ENCODE peak calls at places on chromosomes 1 and 21, in four cellular contexts. D is ovary; Q is CD4-positive, CD25-positive, alpha-beta regulatory T cell; Z is colonic mucosa. H is an unnamed sample.

GRCh38 chr1:5575396-5576110 is 416.7 kb downstream of the NPHP4 start:
- DNase-seq in D (no peak), Q (no peak), Z (peak), H (peak)

GRCh38 chr1:89516055-89516454 is 8.6 kb upstream of the LRRC8B start:
- DNase-seq in D (no peak), Q (no peak), Z (no peak), H (no peak)

GRCh38 chr1:15345711-15346355 is 63.9 kb upstream of the EFHD2 start:
- DNase-seq in D (no peak), Q (peak), Z (peak), H (peak)

GRCh38 chr1:151970128-151970527 is 23.5 kb downstream of the S100A10 start:
- DNase-seq in D (no peak), Q (no peak), Z (no peak), H (no peak)

GRCh38 chr1:161177112-161177935 is at the start of gene B4GALT3:
- DNase-seq in D (peak), Q (peak), Z (peak), H (peak)

GRCh38 chr1:111852216-111852615 is 96.5 kb downstream of the DDX20 start:
- DNase-seq in D (no peak), Q (no peak), Z (no peak), H (no peak)

GRCh38 chr1:225343618-225344017 is 84.2 kb downstream of the LBR start:
- DNase-seq in D (no peak), Q (no peak), Z (no peak), H (no peak)

GRCh38 chr1:176601358-176601757 is 138.4 kb downstream of the PAPPA2 start:
- DNase-seq in D (no peak), Q (no peak), Z (no peak), H (no peak)

GRCh38 chr1:165898837-165899236 is 71.4 kb downstream of the UCK2 start:
- DNase-seq in D (no peak), Q (no peak), Z (no peak), H (no peak)

GRCh38 chr21:37868896-37869295 is 47.4 kb downstream of the KCNJ6 start:
- DNase-seq in D (no peak), Q (no peak), Z (no peak), H (no peak)

GRCh38 chr1:204599098-204599497 is 82.9 kb downstream of the MDM4 start:
- DNase-seq in D (no peak), Q (no peak), Z (no peak), H (no peak)

GRCh38 chr1:99481391-99481996 is 164.4 kb upstream of the PALMD start:
- DNase-seq in D (no peak), Q (no peak), Z (peak), H (no peak)

GRCh38 chr1:226382030-226382429 is 25.9 kb downstream of the PARP1 start:
- DNase-seq in D (no peak), Q (no peak), Z (no peak), H (no peak)

GRCh38 chr1:67190942-67191341 is 24.7 kb downstream of the IL23R start:
- DNase-seq in D (no peak), Q (no peak), Z (no peak), H (no peak)

GRCh38 chr21:19704832-19705231 is 1293.4 kb upstream of the NCAM2 start:
- DNase-seq in D (no peak), Q (no peak), Z (no peak), H (no peak)

GRCh38 chr1:21302747-21303715 is 12.8 kb upstream of the ECE1 start:
- DNase-seq in D (no peak), Q (no peak), Z (peak), H (no peak)

GRCh38 chr1:19884312-19884711 is 2.1 kb downstream of the OTUD3 start:
- DNase-seq in D (no peak), Q (no peak), Z (no peak), H (no peak)

GRCh38 chr1:48750089-48750488 is 26.6 kb downstream of the BEND5 start:
- DNase-seq in D (no peak), Q (no peak), Z (no peak), H (no peak)

GRCh38 chr1:1168451-1169411 is 4.9 kb upstream of the TTLL10 start:
- DNase-seq in D (no peak), Q (no peak), Z (peak), H (no peak)

GRCh38 chr1:221886311-221887090 is 144.6 kb upstream of the DUSP10 start:
- DNase-seq in D (no peak), Q (no peak), Z (no peak), H (no peak)

GRCh38 chr1:167465751-167466150 is 52.6 kb downstream of the CD247 start:
- DNase-seq in D (no peak), Q (no peak), Z (no peak), H (no peak)

GRCh38 chr21:43880111-43880985 is 15.3 kb downstream of the AGPAT3 start:
- DNase-seq in D (no peak), Q (no peak), Z (no peak), H (peak)

GRCh38 chr1:28553229-28553930 is 495 bp downstream of the TRNAU1AP start:
- DNase-seq in D (peak), Q (no peak), Z (peak), H (peak)

GRCh38 chr1:232292818-232293217 is 337.1 kb downstream of the SIPA1L2 start:
- DNase-seq in D (no peak), Q (no peak), Z (no peak), H (no peak)

GRCh38 chr1:246294263-246294662 is 212.8 kb downstream of the SMYD3 start:
- DNase-seq in D (no peak), Q (no peak), Z (no peak), H (no peak)

GRCh38 chr1:84704872-84705426 is 14.7 kb upstream of the SSX2IP start:
- DNase-seq in D (no peak), Q (no peak), Z (no peak), H (no peak)

GRCh38 chr1:221031890-221032222 is 152.6 kb downstream of the HLX start:
- DNase-seq in D (no peak), Q (no peak), Z (no peak), H (no peak)

GRCh38 chr1:187549540-187549939 is 720.8 kb downstream of the PLA2G4A start:
- DNase-seq in D (no peak), Q (no peak), Z (no peak), H (no peak)

GRCh38 chr1:111320066-111320879 is 29.6 kb downstream of the CHIA start:
- DNase-seq in D (no peak), Q (no peak), Z (no peak), H (no peak)

GRCh38 chr1:154155282-154155681 is 409 bp upstream of the NUP210L start:
- DNase-seq in D (no peak), Q (no peak), Z (no peak), H (no peak)

GRCh38 chr1:25028910-25029599 is 99.0 kb upstream of the RUNX3 start:
- DNase-seq in D (no peak), Q (no peak), Z (no peak), H (no peak)

GRCh38 chr1:200971955-200972711 is 51.4 kb downstream of the KIF21B start:
- DNase-seq in D (peak), Q (peak), Z (peak), H (peak)

GRCh38 chr1:174247472-174247871 is 88.2 kb downstream of the RABGAP1L start:
- DNase-seq in D (no peak), Q (no peak), Z (no peak), H (no peak)

GRCh38 chr1:241114699-241115233 is 242.2 kb downstream of the RGS7 start:
- DNase-seq in D (no peak), Q (no peak), Z (no peak), H (no peak)

GRCh38 chr1:47459263-47459788 is 21.5 kb downstream of the FOXD2 start:
- DNase-seq in D (no peak), Q (no peak), Z (no peak), H (no peak)

GRCh38 chr1:47456250-47456649 is 18.4 kb downstream of the FOXD2 start:
- DNase-seq in D (no peak), Q (no peak), Z (no peak), H (no peak)

GRCh38 chr1:47460456-47460855 is 22.6 kb downstream of the FOXD2 start:
- DNase-seq in D (no peak), Q (no peak), Z (no peak), H (no peak)

GRCh38 chr1:47465605-47466004 is 27.8 kb downstream of the FOXD2 start:
- DNase-seq in D (no peak), Q (no peak), Z (no peak), H (no peak)

DNA sequence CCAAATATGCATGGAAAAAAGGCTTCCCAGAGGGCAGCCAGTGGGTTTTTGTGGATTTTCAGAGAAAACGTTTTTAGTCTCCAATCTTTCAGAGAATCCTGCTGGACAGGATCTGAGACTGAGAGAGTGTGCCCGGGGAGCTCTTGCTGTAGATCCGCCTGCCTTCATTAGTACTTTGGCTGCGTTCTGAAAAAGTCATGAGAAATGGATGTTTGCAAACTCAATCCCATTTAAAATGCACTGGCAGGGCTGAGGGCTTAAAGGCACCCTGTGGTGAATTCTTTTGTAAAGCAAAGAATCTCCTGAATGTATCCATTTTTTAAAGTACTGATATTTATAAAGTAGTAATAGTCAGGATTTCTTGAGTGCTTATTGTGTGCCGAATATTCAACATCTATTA is 22.2 kb downstream of the FOXD2 start:
- DNase-seq in D (no peak), Q (no peak), Z (no peak), H (no peak)
- H3K4me3 ChIP-seq in D (no peak), Q (no peak), Z (no peak), H (no peak)

GRCh38 chr1:234887026-234887910 is 241.4 kb downstream of the TOMM20 start:
- DNase-seq in D (peak), Q (no peak), Z (no peak), H (no peak)
- H3K27ac ChIP-seq in D (peak), Q (no peak), Z (no peak), H (peak)

GRCh38 chr1:45206808-45207624 is 611 bp upstream of the ZSWIM5 start:
- DNase-seq in D (peak), Q (no peak), Z (peak), H (no peak)

GRCh38 chr1:45205910-45206721 is at the start of gene ZSWIM5:
- DNase-seq in D (peak), Q (peak), Z (peak), H (peak)

GRCh38 chr1:45200435-45200834 is 6.0 kb downstream of the ZSWIM5 start:
- DNase-seq in D (no peak), Q (no peak), Z (no peak), H (no peak)

GRCh38 chr1:45200906-45201500 is 5.4 kb downstream of the ZSWIM5 start:
- DNase-seq in D (no peak), Q (no peak), Z (no peak), H (no peak)

GRCh38 chr1:45205000-45205909 is 1.1 kb downstream of the ZSWIM5 start:
- DNase-seq in D (peak), Q (no peak), Z (peak), H (peak)
- H3K4me3 ChIP-seq in D (peak), Q (peak), Z (peak), H (peak)

GRCh38 chr1:27513521-27513920 is 23.6 kb upstream of the WASF2 start:
- DNase-seq in D (no peak), Q (no peak), Z (no peak), H (no peak)

GRCh38 chr1:27517305-27517704 is 27.3 kb upstream of the WASF2 start:
- DNase-seq in D (no peak), Q (no peak), Z (peak), H (no peak)

GRCh38 chr1:27513958-27514357 is 24.0 kb upstream of the WASF2 start:
- DNase-seq in D (no peak), Q (no peak), Z (no peak), H (no peak)

GRCh38 chr1:27517907-27518718 is 28.1 kb upstream of the WASF2 start:
- DNase-seq in D (no peak), Q (no peak), Z (peak), H (peak)

DNA sequence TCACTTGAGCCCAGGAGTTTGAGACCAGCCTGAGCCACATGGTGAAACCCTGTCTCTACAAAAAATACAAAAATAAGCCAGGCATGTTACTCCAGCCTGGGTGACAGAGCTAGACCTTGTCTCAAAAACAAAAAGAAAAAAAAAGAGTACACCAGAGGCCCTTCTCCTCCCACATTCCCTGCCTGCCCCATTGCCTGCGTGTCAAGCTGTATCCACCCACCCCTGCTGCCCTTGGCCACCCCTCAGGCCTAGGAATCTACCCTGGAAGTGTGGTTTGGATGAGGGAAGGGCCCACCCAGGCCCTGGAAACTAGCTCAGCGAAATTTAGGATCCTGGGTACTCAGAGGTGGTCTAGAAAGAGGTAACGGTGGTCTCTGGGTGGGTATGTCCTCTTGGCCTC is 25.7 kb upstream of the WASF2 start:
- DNase-seq in D (no peak), Q (no peak), Z (no peak), H (no peak)
- H3K27ac ChIP-seq in D (no peak), Q (no peak), Z (no peak), H (no peak)

DNA sequence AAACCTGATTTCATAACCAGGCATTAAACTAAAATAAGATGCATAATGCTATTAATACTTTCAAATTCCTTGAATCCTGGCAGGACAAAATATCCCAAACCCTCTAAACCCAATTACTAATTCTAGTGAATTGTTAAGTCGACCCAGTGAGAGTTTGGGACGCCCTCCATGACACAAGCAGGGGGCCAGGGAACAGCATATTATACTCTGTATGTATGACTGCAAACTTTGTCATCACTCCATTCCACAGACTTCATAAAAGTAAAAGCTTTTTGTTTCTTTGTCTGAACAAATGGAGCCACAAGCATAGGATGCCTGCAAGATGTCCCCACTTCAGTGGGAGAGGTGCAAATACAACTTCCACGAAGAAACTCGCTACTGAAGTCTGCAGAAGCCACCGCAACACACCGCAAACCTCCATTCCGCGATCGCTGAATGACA is 1.2 kb downstream of the TP53BP2 start:
- DNase-seq in D (no peak), Q (peak), Z (no peak), H (no peak)
- H3K4me3 ChIP-seq in D (peak), Q (peak), Z (peak), H (peak)

GRCh38 chr1:42739753-42740700 is at the start of gene CLDN19:
- DNase-seq in D (no peak), Q (no peak), Z (no peak), H (no peak)

GRCh38 chr1:42742141-42742540 is 2.1 kb upstream of the CLDN19 start:
- DNase-seq in D (no peak), Q (no peak), Z (no peak), H (no peak)

GRCh38 chr1:42742617-42743301 is 2.7 kb upstream of the CLDN19 start:
- DNase-seq in D (no peak), Q (no peak), Z (no peak), H (no peak)

GRCh38 chr1:42741706-42742105 is 1.7 kb upstream of the CLDN19 start:
- DNase-seq in D (no peak), Q (no peak), Z (no peak), H (no peak)

GRCh38 chr1:42740756-42741580 is 932 bp upstream of the CLDN19 start:
- DNase-seq in D (no peak), Q (no peak), Z (no peak), H (no peak)
- H3K27ac ChIP-seq in D (no peak), Q (no peak), Z (no peak), H (no peak)

GRCh38 chr1:2476066-2476999 is at the start of gene PLCH2:
- DNase-seq in D (no peak), Q (no peak), Z (no peak), H (no peak)

GRCh38 chr1:2477309-2477708 is 1.2 kb downstream of the PLCH2 start:
- DNase-seq in D (no peak), Q (no peak), Z (no peak), H (no peak)

GRCh38 chr1:2474933-2475371 is 1.1 kb upstream of the PLCH2 start:
- DNase-seq in D (no peak), Q (no peak), Z (no peak), H (peak)

GRCh38 chr1:2474104-2474787 is 1.8 kb upstream of the PLCH2 start:
- DNase-seq in D (no peak), Q (no peak), Z (no peak), H (no peak)

GRCh38 chr1:2475571-2475970 is 518 bp upstream of the PLCH2 start:
- DNase-seq in D (no peak), Q (no peak), Z (no peak), H (no peak)
- H3K4me3 ChIP-seq in D (no peak), Q (no peak), Z (no peak), H (no peak)

GRCh38 chr1:31414692-31415370 is 1.8 kb downstream of the SERINC2 start:
- DNase-seq in D (no peak), Q (no peak), Z (no peak), H (peak)

GRCh38 chr1:31412205-31412604 is 808 bp upstream of the SERINC2 start:
- DNase-seq in D (no peak), Q (no peak), Z (no peak), H (no peak)

GRCh38 chr1:31413405-31414005 is 492 bp downstream of the SERINC2 start:
- DNase-seq in D (peak), Q (no peak), Z (peak), H (peak)

GRCh38 chr1:31410871-31411270 is 2.1 kb upstream of the SERINC2 start:
- DNase-seq in D (no peak), Q (no peak), Z (no peak), H (no peak)

DNA sequence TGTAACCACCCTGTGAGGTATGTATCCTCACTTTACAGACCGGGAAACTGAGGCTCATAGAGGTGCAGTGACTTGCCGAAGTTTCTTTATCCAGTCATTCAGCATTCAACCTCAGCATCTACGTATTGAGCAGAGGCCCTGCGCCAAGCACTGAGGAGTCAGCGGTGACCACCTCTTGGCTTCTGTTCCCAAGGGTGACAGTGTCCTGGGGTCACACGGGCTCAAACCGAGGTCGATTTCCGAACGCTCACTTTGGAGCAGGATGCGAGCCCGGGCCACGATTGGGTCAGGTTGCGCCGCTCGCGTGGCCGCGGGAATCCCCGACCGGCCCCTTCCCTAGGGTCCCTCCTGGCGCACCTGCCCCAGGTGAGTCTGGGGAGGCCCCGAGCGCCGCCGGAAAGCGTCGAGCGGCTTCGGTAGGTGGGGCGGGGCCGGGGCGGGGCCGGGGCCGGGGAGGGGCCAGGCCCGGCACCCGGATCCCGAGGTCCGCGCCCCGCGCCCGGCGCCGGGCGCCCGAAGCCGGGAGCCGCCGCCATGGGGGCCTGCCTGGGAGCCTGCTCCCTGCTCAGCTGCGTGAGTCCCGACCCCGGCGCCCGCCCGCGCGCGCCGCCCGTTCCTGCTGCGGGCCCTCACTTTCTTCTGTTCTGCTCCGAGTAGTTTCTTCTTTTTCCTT is at the start of gene SERINC2:
- DNase-seq in D (no peak), Q (no peak), Z (peak), H (peak)
- H3K27ac ChIP-seq in D (no peak), Q (no peak), Z (peak), H (peak)

GRCh38 chr1:235067396-235068154 is 61.1 kb downstream of the TOMM20 start:
- DNase-seq in D (no peak), Q (no peak), Z (peak), H (peak)
- H3K4me3 ChIP-seq in D (no peak), Q (no peak), Z (no peak), H (no peak)

H was measured in stomach.